ENCODE peak calls at places on chromosomes 6 and 20, in four cellular contexts. One of them, this sample, is unnamed.

GRCh38 chr20:1119128-1119505 is 715 bp downstream of the PSMF1 start:
- DNase-seq in A549: no peak
- DNase-seq in fibroblast of lung: no peak
- DNase-seq in IMR-90: no peak
- DNase-seq in this sample: peak

GRCh38 chr20:54068495-54068894 is 1.9 kb downstream of the BCAS1 start:
- DNase-seq in A549: no peak
- DNase-seq in fibroblast of lung: no peak
- DNase-seq in IMR-90: no peak
- DNase-seq in this sample: no peak

GRCh38 chr20:7673841-7674240 is 266.4 kb downstream of the HAO1 start:
- DNase-seq in A549: no peak
- DNase-seq in IMR-90: no peak
- DNase-seq in fibroblast of lung: peak
- DNase-seq in this sample: no peak

GRCh38 chr6:80638222-80639055 is 532.0 kb downstream of the BCKDHB start:
- DNase-seq in fibroblast of lung: peak
- DNase-seq in A549: peak
- DNase-seq in IMR-90: peak
- DNase-seq in this sample: peak

GRCh38 chr6:155517282-155517681 is 61.6 kb upstream of the NOX3 start:
- DNase-seq in A549: no peak
- DNase-seq in fibroblast of lung: no peak
- DNase-seq in IMR-90: no peak
- DNase-seq in this sample: no peak

GRCh38 chr6:3230275-3231212 is 3.1 kb upstream of the TUBB2B start:
- DNase-seq in A549: no peak
- DNase-seq in IMR-90: peak
- DNase-seq in fibroblast of lung: peak
- DNase-seq in this sample: no peak

GRCh38 chr20:17205261-17205660 is 21.6 kb upstream of the PCSK2 start:
- DNase-seq in fibroblast of lung: no peak
- DNase-seq in IMR-90: no peak
- DNase-seq in A549: no peak
- DNase-seq in this sample: no peak

GRCh38 chr20:37071481-37071911 is 24.3 kb downstream of the RBL1 start:
- DNase-seq in IMR-90: peak
- DNase-seq in fibroblast of lung: peak
- DNase-seq in A549: no peak
- DNase-seq in this sample: no peak

GRCh38 chr6:154868143-154868594 is 126.9 kb upstream of the TIAM2 start:
- DNase-seq in IMR-90: peak
- DNase-seq in fibroblast of lung: peak
- DNase-seq in A549: peak
- DNase-seq in this sample: no peak

GRCh38 chr6:87068804-87069203 is 26.1 kb downstream of the CGA start:
- DNase-seq in IMR-90: no peak
- DNase-seq in fibroblast of lung: no peak
- DNase-seq in A549: no peak
- DNase-seq in this sample: no peak

GRCh38 chr6:5295612-5296011 is 34.3 kb downstream of the FARS2 start:
- DNase-seq in fibroblast of lung: peak
- DNase-seq in IMR-90: peak
- DNase-seq in A549: no peak
- DNase-seq in this sample: no peak

GRCh38 chr6:16956371-16956770 is 145.5 kb upstream of the STMND1 start:
- DNase-seq in A549: no peak
- DNase-seq in fibroblast of lung: no peak
- DNase-seq in IMR-90: no peak
- DNase-seq in this sample: no peak

GRCh38 chr6:136289327-136289578 is 393 bp downstream of the BCLAF1 start:
- DNase-seq in IMR-90: peak
- DNase-seq in fibroblast of lung: peak
- DNase-seq in A549: peak
- DNase-seq in this sample: peak

GRCh38 chr6:78533426-78533825 is 333.9 kb upstream of the IRAK1BP1 start:
- DNase-seq in IMR-90: peak
- DNase-seq in fibroblast of lung: peak
- DNase-seq in A549: no peak
- DNase-seq in this sample: no peak

DNA sequence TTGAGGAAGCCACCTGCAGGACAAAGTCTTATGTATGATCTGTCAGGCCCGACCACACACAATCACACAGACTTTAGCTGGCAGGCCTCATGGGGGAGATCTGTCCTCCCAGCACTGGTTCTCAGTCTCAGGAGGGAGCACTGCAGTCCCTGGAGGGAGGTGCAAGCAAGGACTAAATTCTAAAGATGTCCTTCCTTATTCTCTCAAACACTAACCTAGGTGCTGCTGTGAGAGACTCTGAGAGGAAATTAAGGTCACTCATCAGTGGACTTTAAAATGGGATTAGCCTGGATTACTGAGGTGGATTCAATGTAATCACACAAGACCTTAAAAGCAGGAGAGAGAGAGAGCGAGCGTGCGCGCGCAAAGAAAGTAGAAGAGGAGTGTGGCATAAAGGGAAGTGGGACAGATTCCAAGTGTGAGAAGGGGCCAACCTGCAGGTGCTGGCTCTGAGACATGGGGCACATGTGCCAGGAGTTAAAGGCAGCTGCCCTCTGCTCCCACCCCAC is 14.3 kb downstream of the GLO1 start:
- DNase-seq in A549: no peak
- DNase-seq in IMR-90: no peak
- DNase-seq in fibroblast of lung: no peak
- DNase-seq in this sample: peak
- TF ChIP-seq CTCF in A549: no peak
- TF ChIP-seq CTCF in IMR-90: no peak
- TF ChIP-seq CTCF in fibroblast of lung: no peak
- TF ChIP-seq CTCF in this sample: no peak

GRCh38 chr20:22918286-22918983 is 116.7 kb upstream of the SSTR4 start:
- DNase-seq in IMR-90: no peak
- DNase-seq in A549: no peak
- DNase-seq in fibroblast of lung: no peak
- DNase-seq in this sample: no peak

GRCh38 chr20:22915512-22915911 is 119.6 kb upstream of the SSTR4 start:
- DNase-seq in A549: no peak
- DNase-seq in IMR-90: no peak
- DNase-seq in fibroblast of lung: no peak
- DNase-seq in this sample: no peak

GRCh38 chr20:22910287-22910852 is 124.7 kb upstream of the SSTR4 start:
- DNase-seq in fibroblast of lung: no peak
- DNase-seq in A549: no peak
- DNase-seq in IMR-90: no peak
- DNase-seq in this sample: no peak

GRCh38 chr20:22916121-22916842 is 118.8 kb upstream of the SSTR4 start:
- DNase-seq in fibroblast of lung: no peak
- DNase-seq in IMR-90: no peak
- DNase-seq in A549: no peak
- DNase-seq in this sample: no peak

GRCh38 chr20:22914291-22914690 is 120.8 kb upstream of the SSTR4 start:
- DNase-seq in fibroblast of lung: no peak
- DNase-seq in IMR-90: no peak
- DNase-seq in A549: no peak
- DNase-seq in this sample: no peak
- TF ChIP-seq CTCF in fibroblast of lung: no peak
- TF ChIP-seq CTCF in IMR-90: no peak
- TF ChIP-seq CTCF in A549: no peak
- TF ChIP-seq CTCF in this sample: no peak

GRCh38 chr20:39269031-39269461 is 306.9 kb downstream of the DHX35 start:
- DNase-seq in IMR-90: peak
- DNase-seq in A549: peak
- DNase-seq in fibroblast of lung: peak
- DNase-seq in this sample: peak
- TF ChIP-seq CTCF in IMR-90: peak
- TF ChIP-seq CTCF in A549: peak
- TF ChIP-seq CTCF in fibroblast of lung: peak
- TF ChIP-seq CTCF in this sample: peak

DNA sequence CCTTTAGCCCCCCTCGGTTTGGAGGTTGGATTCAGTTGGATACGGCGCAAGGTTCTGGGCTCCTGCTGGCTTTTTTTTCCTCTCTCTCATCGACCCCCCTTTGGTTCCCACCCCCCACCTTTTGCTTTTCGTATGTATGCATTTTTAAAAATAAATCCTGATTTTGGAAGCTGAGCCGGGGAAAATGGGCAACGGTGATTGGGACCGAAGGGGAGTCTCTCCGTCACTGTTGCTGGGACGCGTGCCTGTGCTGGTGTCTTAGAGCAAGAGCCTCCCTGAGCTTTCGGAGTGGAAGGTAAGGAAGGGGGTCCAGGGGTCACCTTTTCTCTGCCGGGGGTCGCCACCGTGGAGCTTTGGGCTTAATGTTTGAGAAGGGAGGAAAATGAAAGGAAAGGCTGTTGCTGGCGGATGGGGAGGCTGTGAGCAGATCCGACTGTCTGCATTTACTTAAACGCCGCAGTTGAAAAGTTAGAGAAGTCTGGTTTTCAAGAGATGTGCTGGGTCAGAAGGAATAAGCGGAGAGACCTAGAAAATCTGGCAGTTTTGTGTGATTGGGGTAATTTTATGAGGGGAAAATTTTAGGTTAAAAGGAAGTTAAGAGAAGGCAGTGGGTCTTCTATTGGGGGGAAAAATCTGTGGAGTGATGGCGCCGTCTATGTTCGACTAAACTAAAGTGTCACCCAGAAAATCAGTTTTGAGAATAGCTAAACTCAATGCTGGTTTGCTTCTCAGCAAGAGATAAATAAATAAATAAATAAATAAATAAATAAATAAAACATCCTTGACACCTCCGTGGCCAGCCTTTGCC is 828 bp downstream of the ADGRB3 start:
- DNase-seq in IMR-90: no peak
- DNase-seq in fibroblast of lung: no peak
- DNase-seq in A549: no peak
- DNase-seq in this sample: no peak
- TF ChIP-seq CTCF in IMR-90: no peak
- TF ChIP-seq CTCF in fibroblast of lung: no peak
- TF ChIP-seq CTCF in A549: no peak
- TF ChIP-seq CTCF in this sample: no peak

GRCh38 chr20:62596921-62597320 is 45.4 kb upstream of the SLCO4A1 start:
- DNase-seq in IMR-90: no peak
- DNase-seq in fibroblast of lung: no peak
- DNase-seq in A549: no peak
- DNase-seq in this sample: no peak
- TF ChIP-seq CTCF in IMR-90: no peak
- TF ChIP-seq CTCF in fibroblast of lung: no peak
- TF ChIP-seq CTCF in A549: no peak
- TF ChIP-seq CTCF in this sample: no peak

GRCh38 chr6:31729979-31730630 is 1.0 kb upstream of the DDAH2 start:
- DNase-seq in IMR-90: peak
- DNase-seq in fibroblast of lung: peak
- DNase-seq in A549: peak
- DNase-seq in this sample: peak
- TF ChIP-seq CTCF in IMR-90: no peak
- TF ChIP-seq CTCF in fibroblast of lung: no peak
- TF ChIP-seq CTCF in A549: no peak
- TF ChIP-seq CTCF in this sample: no peak

GRCh38 chr6:45377041-45377554 is 636 bp downstream of the SUPT3H start:
- DNase-seq in IMR-90: peak
- DNase-seq in fibroblast of lung: peak
- DNase-seq in A549: no peak
- DNase-seq in this sample: peak

GRCh38 chr6:45375449-45375848 is 2.3 kb downstream of the SUPT3H start:
- DNase-seq in fibroblast of lung: no peak
- DNase-seq in A549: no peak
- DNase-seq in IMR-90: no peak
- DNase-seq in this sample: no peak

GRCh38 chr6:45376310-45377040 is 1.3 kb downstream of the SUPT3H start:
- DNase-seq in fibroblast of lung: peak
- DNase-seq in IMR-90: peak
- DNase-seq in A549: no peak
- DNase-seq in this sample: no peak

GRCh38 chr6:45378324-45378926 is 691 bp upstream of the SUPT3H start:
- DNase-seq in A549: peak
- DNase-seq in fibroblast of lung: no peak
- DNase-seq in IMR-90: no peak
- DNase-seq in this sample: peak

DNA sequence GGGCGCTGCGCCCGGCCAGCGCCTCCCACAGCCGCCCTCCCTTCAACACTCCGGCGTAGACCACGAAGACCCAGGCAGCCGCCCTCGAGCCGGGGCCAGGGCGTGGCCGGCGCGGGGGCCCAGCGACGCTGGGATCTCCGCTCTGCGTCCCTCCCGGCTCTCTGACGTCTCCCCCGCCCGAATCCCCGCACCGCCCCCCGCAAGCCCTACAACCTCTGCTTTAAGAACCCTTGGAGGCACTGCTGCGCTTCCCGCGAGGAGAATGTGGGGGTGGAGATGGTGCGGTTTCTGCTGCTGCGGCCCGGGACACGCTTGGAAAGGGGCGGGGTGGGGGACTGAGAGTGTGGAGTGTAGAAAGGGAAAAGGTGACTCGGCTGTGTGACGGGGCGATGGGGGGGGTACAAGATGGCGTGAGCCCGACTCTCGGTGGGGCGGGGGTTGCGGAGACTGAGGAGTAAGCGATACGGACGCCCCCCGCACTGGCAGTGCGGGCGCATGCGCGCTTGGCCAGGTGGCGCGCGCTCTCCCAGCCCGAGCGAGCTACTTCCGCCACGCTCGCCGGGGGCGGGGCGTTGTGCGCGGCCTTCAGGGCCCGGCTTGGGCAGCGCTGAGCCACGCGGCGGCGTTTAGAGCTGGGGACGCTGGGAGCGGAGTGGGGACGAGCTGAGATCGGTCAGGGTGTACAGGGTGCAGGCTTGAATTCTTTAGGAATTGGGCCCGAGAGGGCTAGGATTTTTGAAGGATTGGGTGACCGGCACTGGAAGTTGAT is at the start of gene SUPT3H:
- DNase-seq in IMR-90: peak
- DNase-seq in A549: peak
- DNase-seq in fibroblast of lung: peak
- DNase-seq in this sample: peak
- TF ChIP-seq CTCF in IMR-90: peak
- TF ChIP-seq CTCF in A549: no peak
- TF ChIP-seq CTCF in fibroblast of lung: peak
- TF ChIP-seq CTCF in this sample: peak

GRCh38 chr6:143279385-143279784 is 171.1 kb downstream of the ADAT2 start:
- DNase-seq in A549: peak
- DNase-seq in fibroblast of lung: peak
- DNase-seq in IMR-90: peak
- DNase-seq in this sample: no peak
- TF ChIP-seq CTCF in A549: peak
- TF ChIP-seq CTCF in fibroblast of lung: peak
- TF ChIP-seq CTCF in IMR-90: peak
- TF ChIP-seq CTCF in this sample: peak

This sample was measured in right lobe of liver.